ENCODE peak calls at places on chromosomes 1 and 21, in ten cellular contexts. M, G, D, F, X, S, Z, I, K and T are unnamed samples.

GRCh38 chr1:87800006-87800405 is 471.3 kb downstream of the LMO4 start:
- DNase-seq in F (no peak), K (no peak), M (no peak), Z (no peak), X (no peak), D (no peak), S (no peak), G (no peak), I (no peak), T (no peak)

GRCh38 chr21:25722631-25723030 is 12.1 kb downstream of the ATP5PF start:
- DNase-seq in F (no peak), I (no peak), G (no peak), X (no peak), D (no peak), S (no peak), Z (no peak), K (no peak), M (no peak), T (no peak)

GRCh38 chr1:24186993-24187790 is at the start of gene IFNLR1:
- DNase-seq in F (peak), I (peak), S (peak), D (peak), G (peak), Z (peak), M (peak), X (peak), K (peak), T (peak)

GRCh38 chr1:48773133-48773532 is 3.6 kb downstream of the BEND5 start:
- DNase-seq in G (no peak), F (no peak), S (no peak), I (no peak), D (no peak), K (no peak), Z (no peak), M (no peak), X (no peak), T (no peak)

GRCh38 chr1:153775432-153776311 is 465 bp downstream of the SLC27A3 start:
- DNase-seq in I (peak), S (peak), G (peak), Z (peak), F (peak), D (peak), M (peak), K (peak), X (peak), T (peak)

GRCh38 chr1:183989078-183989577 is 48.4 kb downstream of the COLGALT2 start:
- DNase-seq in K (no peak), M (no peak), G (no peak), F (no peak), S (peak), Z (no peak), D (no peak), I (peak), X (peak), T (no peak)

GRCh38 chr1:22141493-22141892 is 1.4 kb downstream of the WNT4 start:
- DNase-seq in Z (no peak), K (peak), M (no peak), S (no peak), I (no peak), D (no peak), F (no peak), X (no peak), G (no peak), T (no peak)

GRCh38 chr1:99146129-99146848 is 118.0 kb upstream of the PLPPR4 start:
- DNase-seq in S (no peak), I (no peak), K (no peak), M (no peak), D (no peak), X (no peak), G (peak), F (no peak), Z (peak), T (no peak)

GRCh38 chr1:67749844-67750689 is 65.1 kb downstream of the GADD45A start:
- DNase-seq in S (peak), G (peak), D (no peak), Z (no peak), I (no peak), M (no peak), F (no peak), X (peak), K (peak), T (no peak)